ENCODE peak calls at places on chromosomes 16 and 17, in seven cellular contexts. C is dorsolateral prefrontal cortex, S is body of pancreas, I is SK-N-SH, M is IMR-90, W is tibial nerve, P is transverse colon. X is an unnamed sample.

GRCh38 chr16:76265434-76266045 is 11.7 kb upstream of the CNTNAP4 start:
- DNase-seq in C (no peak), S (peak), I (peak), M (peak), W (no peak), P (peak), X (no peak)

GRCh38 chr16:20744922-20745440 is 3.4 kb upstream of the THUMPD1 start:
- DNase-seq in C (no peak), S (no peak), I (no peak), M (no peak), W (no peak), P (no peak), X (no peak)

GRCh38 chr16:31333686-31334649 is 21.0 kb upstream of the ITGAX start:
- DNase-seq in C (no peak), S (no peak), I (peak), M (peak), W (no peak), P (no peak), X (no peak)

GRCh38 chr16:87723224-87723619 is 42.6 kb downstream of the KLHDC4 start:
- DNase-seq in C (peak), S (no peak), I (peak), M (peak), W (peak), P (peak), X (no peak)

GRCh38 chr16:49356728-49357488 is 16.7 kb upstream of the C16orf78 start:
- DNase-seq in C (no peak), S (no peak), I (no peak), M (no peak), W (no peak), P (peak), X (no peak)

GRCh38 chr17:81608082-81608481 is 28.8 kb downstream of the NPLOC4 start:
- DNase-seq in C (no peak), S (no peak), I (no peak), M (peak), W (no peak), P (no peak), X (no peak)

GRCh38 chr17:17243163-17243562 is 6.2 kb upstream of the FLCN start:
- DNase-seq in C (no peak), S (no peak), I (no peak), M (no peak), W (no peak), P (no peak), X (no peak)

GRCh38 chr17:43171761-43172487 is 910 bp downstream of the NBR1 start:
- DNase-seq in C (peak), S (peak), I (no peak), M (peak), W (peak), P (peak), X (peak)

GRCh38 chr17:7260601-7261376 is 1.5 kb downstream of the CLDN7 start:
- DNase-seq in C (no peak), S (peak), I (no peak), M (no peak), W (no peak), P (peak), X (no peak)

GRCh38 chr16:28935924-28936783 is 4.4 kb downstream of the CD19 start:
- DNase-seq in C (peak), S (peak), I (peak), M (peak), W (peak), P (peak), X (peak)

GRCh38 chr17:78332991-78333390 is 26.9 kb downstream of the SOCS3 start:
- DNase-seq in C (no peak), S (no peak), I (no peak), M (no peak), W (no peak), P (no peak), X (no peak)

GRCh38 chr16:78230832-78231231 is 131.4 kb downstream of the WWOX start:
- DNase-seq in C (no peak), S (no peak), I (no peak), M (peak), W (no peak), P (peak), X (no peak)
- H3K27ac ChIP-seq in C (no peak), S (no peak), I (no peak), M (no peak), W (no peak), P (peak), X (no peak)

GRCh38 chr17:68576137-68576536 is 25.0 kb downstream of the FAM20A start:
- DNase-seq in C (no peak), S (no peak), I (no peak), M (no peak), W (no peak), P (no peak), X (no peak)

GRCh38 chr17:68568581-68568980 is 32.6 kb downstream of the FAM20A start:
- DNase-seq in C (no peak), S (no peak), I (no peak), M (no peak), W (no peak), P (no peak), X (no peak)

GRCh38 chr17:68570531-68570930 is 30.6 kb downstream of the FAM20A start:
- DNase-seq in C (peak), S (no peak), I (no peak), M (no peak), W (no peak), P (no peak), X (no peak)

GRCh38 chr17:68573338-68573737 is 27.8 kb downstream of the FAM20A start:
- DNase-seq in C (no peak), S (no peak), I (no peak), M (no peak), W (no peak), P (no peak), X (no peak)

DNA sequence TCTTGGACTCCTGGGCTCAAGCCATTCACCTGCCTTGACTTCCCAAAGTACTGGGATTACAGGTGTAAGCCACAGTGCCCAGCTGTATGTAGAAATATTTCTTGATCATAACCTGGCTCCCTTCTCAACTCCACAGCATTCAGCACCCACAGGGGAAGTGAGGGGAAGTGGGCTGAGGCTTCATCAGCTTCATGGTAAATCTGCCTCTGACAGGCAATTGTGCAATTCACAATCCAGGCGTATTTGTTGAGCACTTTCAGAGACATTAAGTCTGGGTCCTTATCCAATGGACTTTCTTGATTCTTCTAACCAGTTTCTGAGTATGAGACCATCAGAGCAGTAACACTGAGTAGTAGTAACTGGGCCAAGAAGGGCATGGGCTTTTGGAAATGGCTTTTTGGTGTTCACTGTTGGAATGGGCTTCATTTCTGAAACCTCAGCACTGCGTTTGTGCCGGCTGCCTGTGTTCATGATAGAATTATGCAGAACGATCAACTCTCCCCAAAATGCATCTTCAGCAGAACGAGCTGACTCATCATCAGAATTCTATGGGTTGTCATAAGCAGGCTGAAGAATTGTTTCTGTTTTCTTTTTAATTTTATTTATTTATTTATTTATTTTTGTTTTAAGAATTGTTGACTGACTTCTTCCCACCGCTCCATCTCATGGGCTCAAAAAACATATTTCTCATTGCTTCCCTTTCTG is 28.9 kb downstream of the FAM20A start:
- DNase-seq in C (no peak), S (no peak), I (no peak), M (no peak), W (no peak), P (peak), X (no peak)
- H3K4me3 ChIP-seq in C (no peak), S (no peak), I (no peak), M (no peak), W (no peak), P (no peak), X (no peak)

GRCh38 chr16:22813223-22813945 is 578 bp upstream of the HS3ST2 start:
- DNase-seq in C (peak), S (peak), I (peak), M (peak), W (no peak), P (peak), X (no peak)

GRCh38 chr16:22815863-22816262 is 1.9 kb downstream of the HS3ST2 start:
- DNase-seq in C (no peak), S (no peak), I (no peak), M (no peak), W (no peak), P (no peak), X (no peak)

GRCh38 chr16:22814330-22815105 is 556 bp downstream of the HS3ST2 start:
- DNase-seq in C (no peak), S (no peak), I (peak), M (no peak), W (no peak), P (no peak), X (no peak)

GRCh38 chr16:22816475-22816874 is 2.5 kb downstream of the HS3ST2 start:
- DNase-seq in C (no peak), S (no peak), I (no peak), M (no peak), W (no peak), P (no peak), X (no peak)

GRCh38 chr16:22813946-22814325 is at the start of gene HS3ST2:
- DNase-seq in C (peak), S (peak), I (peak), M (no peak), W (no peak), P (peak), X (no peak)
- TF ChIP-seq CTCF in C (peak), S (no peak), I (peak), M (no peak), W (no peak), P (peak), X (no peak)

DNA sequence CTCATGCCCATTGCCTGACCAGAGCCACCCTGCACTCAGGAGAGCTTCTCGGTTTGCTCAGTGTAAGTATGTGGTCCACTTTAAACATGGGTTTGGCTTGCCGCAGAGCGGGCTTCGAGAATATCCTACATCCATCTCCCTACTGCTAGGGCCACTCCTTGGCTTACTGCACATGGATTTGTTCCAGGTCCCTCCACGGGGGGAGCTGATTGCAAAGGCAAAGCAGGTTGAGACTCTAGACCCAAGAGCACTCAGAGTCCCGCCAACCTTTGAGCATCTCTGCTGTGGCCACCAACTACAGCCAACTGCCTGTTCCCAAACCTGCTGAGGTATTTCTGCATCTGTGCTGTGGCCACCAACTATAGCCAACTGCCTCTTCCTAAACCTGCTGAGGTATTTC is 26.4 kb downstream of the RNF135 start:
- DNase-seq in C (no peak), S (no peak), I (no peak), M (no peak), W (no peak), P (no peak), X (no peak)
- H3K27ac ChIP-seq in C (no peak), S (no peak), I (no peak), M (no peak), W (no peak), P (peak), X (no peak)

GRCh38 chr17:49699967-49700575 is 7.7 kb downstream of the SLC35B1 start:
- DNase-seq in C (no peak), S (no peak), I (no peak), M (no peak), W (no peak), P (no peak), X (no peak)

GRCh38 chr17:49703557-49704277 is 4.0 kb downstream of the SLC35B1 start:
- DNase-seq in C (peak), S (no peak), I (no peak), M (peak), W (no peak), P (peak), X (no peak)

GRCh38 chr17:49705254-49705653 is 2.5 kb downstream of the SLC35B1 start:
- DNase-seq in C (no peak), S (no peak), I (no peak), M (no peak), W (no peak), P (no peak), X (no peak)

GRCh38 chr17:49698005-49698404 is 9.8 kb downstream of the SLC35B1 start:
- DNase-seq in C (no peak), S (no peak), I (no peak), M (no peak), W (no peak), P (no peak), X (no peak)

GRCh38 chr17:49700956-49701355 is 6.8 kb downstream of the SLC35B1 start:
- DNase-seq in C (no peak), S (no peak), I (no peak), M (no peak), W (no peak), P (no peak), X (no peak)
- H3K4me3 ChIP-seq in C (no peak), S (no peak), I (no peak), M (no peak), W (no peak), P (no peak), X (no peak)

DNA sequence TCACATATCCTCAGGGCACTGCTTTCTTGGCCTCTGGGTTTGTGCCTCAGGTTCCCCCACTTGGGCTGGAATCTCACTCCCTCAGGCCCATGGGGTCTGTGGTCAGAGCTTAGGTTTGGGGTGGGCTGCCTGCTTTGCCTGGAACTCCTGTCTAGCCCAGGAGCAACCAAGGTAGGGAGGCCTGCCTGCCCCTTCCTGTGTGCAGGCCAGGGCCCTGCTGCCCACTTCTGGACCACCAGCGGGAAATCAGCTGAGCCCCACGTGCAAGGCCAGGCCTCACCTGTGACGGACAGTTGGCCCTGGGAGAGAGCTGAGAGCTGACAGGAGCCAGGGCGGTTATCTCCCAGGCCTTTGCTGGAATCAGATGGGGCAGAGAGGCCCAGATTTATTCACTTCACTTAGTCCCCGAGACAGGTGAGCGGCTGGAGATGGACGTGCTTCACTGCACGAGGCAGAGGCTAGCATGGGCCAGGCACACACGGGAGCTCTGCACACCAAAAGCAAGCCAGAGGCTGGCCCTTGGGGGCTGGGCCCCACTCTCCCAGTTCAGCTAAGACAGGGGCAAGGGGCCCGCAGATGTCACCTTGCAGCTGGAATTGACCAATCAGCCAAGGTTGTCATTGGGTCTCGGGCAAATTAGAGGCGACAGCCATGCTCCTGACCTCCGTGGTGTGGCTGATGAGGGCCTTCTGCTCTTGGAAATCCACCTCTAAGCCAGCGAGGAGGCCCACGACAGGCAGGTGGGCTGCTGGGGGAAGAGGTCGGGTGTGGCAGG is 49.9 kb upstream of the DOC2B start:
- DNase-seq in C (no peak), S (no peak), I (no peak), M (no peak), W (no peak), P (peak), X (no peak)
- TF ChIP-seq CTCF in C (no peak), S (no peak), I (no peak), M (no peak), W (no peak), P (no peak), X (no peak)

GRCh38 chr17:20174588-20175265 is 165.6 kb downstream of the SPECC1 start:
- DNase-seq in C (no peak), S (no peak), I (no peak), M (peak), W (no peak), P (no peak), X (no peak)

GRCh38 chr17:20173091-20173490 is 163.9 kb downstream of the SPECC1 start:
- DNase-seq in C (no peak), S (no peak), I (no peak), M (no peak), W (no peak), P (no peak), X (no peak)

GRCh38 chr17:20171741-20172377 is 162.7 kb downstream of the SPECC1 start:
- DNase-seq in C (no peak), S (no peak), I (no peak), M (peak), W (no peak), P (no peak), X (no peak)

GRCh38 chr17:20170085-20170484 is 160.9 kb downstream of the SPECC1 start:
- DNase-seq in C (no peak), S (no peak), I (no peak), M (no peak), W (no peak), P (no peak), X (no peak)

DNA sequence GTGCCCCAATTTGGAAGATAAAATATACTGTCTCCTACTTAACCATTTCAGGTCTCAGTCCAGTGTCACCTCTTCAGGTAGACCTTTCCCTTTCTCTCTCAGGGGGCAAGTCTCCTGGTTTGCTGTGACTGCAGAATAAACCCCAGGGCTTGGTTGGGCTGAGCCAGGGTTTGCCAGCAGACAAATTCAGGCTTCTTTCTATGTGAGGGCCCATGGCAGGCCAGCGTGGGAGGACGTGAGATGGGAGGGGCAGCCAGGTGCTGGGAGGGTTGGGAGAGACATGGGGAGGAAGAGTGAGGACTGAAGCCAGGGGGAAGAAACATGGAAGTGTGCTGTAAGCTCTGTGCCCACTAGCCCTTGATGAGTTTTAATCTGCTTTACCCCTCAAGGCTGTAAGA is 163.2 kb downstream of the SPECC1 start:
- DNase-seq in C (no peak), S (no peak), I (no peak), M (no peak), W (no peak), P (no peak), X (no peak)
- H3K27ac ChIP-seq in C (peak), S (no peak), I (peak), M (peak), W (no peak), P (no peak), X (peak)

DNA sequence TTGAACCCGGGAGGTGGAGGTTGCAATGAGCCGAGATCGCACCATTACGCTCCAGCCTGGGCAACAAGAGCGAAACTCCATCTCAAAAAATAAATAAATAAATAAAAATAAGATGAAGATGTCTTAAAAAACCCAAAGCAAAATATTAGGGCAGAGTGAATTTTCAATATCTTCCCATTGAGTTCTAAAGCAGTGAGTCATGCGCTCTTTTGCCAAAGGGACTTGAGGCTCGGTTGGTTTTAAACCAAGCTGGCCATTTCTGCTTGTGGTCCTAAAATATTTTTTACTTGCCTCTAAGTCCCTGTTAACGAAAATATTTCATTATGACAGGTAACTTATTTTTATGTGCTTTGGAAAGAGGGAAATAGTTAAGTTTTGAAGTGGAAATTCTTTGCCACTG is 4.7 kb downstream of the PAFAH1B1 start:
- DNase-seq in C (no peak), S (no peak), I (no peak), M (peak), W (no peak), P (no peak), X (no peak)
- H3K4me3 ChIP-seq in C (no peak), S (no peak), I (no peak), M (no peak), W (no peak), P (no peak), X (peak)

DNA sequence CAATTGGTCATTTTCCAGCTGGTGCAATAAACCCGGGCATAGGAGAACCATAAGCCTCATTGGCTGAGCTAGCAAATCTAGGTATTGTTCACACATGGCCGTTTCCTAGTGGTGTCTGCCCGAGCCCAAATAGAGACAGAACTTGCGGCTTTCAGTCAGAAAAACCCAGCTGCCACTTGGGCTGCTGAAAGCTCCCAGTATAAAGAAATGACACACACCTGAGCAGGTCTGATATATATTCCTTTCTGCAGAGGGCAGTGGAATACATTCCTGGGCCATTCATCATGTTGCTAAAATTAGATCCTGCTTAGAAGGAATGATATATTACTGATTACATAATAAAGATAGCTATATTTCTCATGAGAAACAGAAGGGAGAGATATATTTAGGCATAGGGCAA is 83.9 kb upstream of the IRX5 start:
- DNase-seq in C (no peak), S (no peak), I (no peak), M (no peak), W (no peak), P (no peak), X (no peak)
- TF ChIP-seq CTCF in C (no peak), S (no peak), I (no peak), M (no peak), W (no peak), P (no peak), X (no peak)